ENCODE peak calls at places on chromosomes 5 and 9, in seven cellular contexts. Q is stomach, D is GDM1, M is osteocyte, E is C1 segment of cervical spinal cord, Z is H54, O is AG08396. F is an unnamed sample.

GRCh38 chr9:98958271-98958989 is 14.7 kb downstream of the COL15A1 start:
- DNase-seq in O (peak), D (no peak), Q (no peak), E (no peak), Z (no peak), M (no peak), F (peak)

GRCh38 chr9:133406480-133407307 is 11.1 kb downstream of the REXO4 start:
- DNase-seq in O (peak), D (peak), Q (peak), E (peak), M (peak), Z (peak), F (peak)

GRCh38 chr9:70861376-70861775 is 260.0 kb downstream of the TRPM3 start:
- DNase-seq in Q (no peak), E (no peak), M (no peak), D (no peak), Z (no peak), O (no peak), F (no peak)

GRCh38 chr5:75274486-75274885 is 37.8 kb upstream of the ANKRD31 start:
- DNase-seq in Z (no peak), D (no peak), O (no peak), Q (no peak), E (no peak), M (no peak), F (no peak)

GRCh38 chr5:132259061-132259851 is 1.8 kb downstream of the PDLIM4 start:
- DNase-seq in Q (peak), D (no peak), Z (no peak), O (peak), E (no peak), M (peak), F (peak)

GRCh38 chr9:116594552-116594951 is 92.6 kb upstream of the TRIM32 start:
- DNase-seq in O (peak), Q (no peak), D (no peak), Z (peak), E (no peak), M (no peak), F (no peak)

GRCh38 chr5:172887735-172888134 is 53.7 kb downstream of the ERGIC1 start:
- DNase-seq in O (no peak), M (no peak), E (no peak), Q (no peak), Z (no peak), D (no peak), F (no peak)

GRCh38 chr5:34586117-34586885 is 69.8 kb upstream of the RAI14 start:
- DNase-seq in Z (no peak), E (no peak), D (no peak), M (no peak), Q (no peak), O (peak), F (no peak)

GRCh38 chr9:69877852-69878507 is 57.4 kb downstream of the CFAP95 start:
- DNase-seq in Q (no peak), Z (no peak), O (peak), D (peak), M (no peak), E (no peak), F (no peak)

GRCh38 chr9:33851301-33851700 is 34.3 kb downstream of the UBE2R2 start:
- DNase-seq in Q (no peak), Z (no peak), O (no peak), M (no peak), D (no peak), E (no peak), F (no peak)